ENCODE peak calls at places on chromosomes 16 and 17, in seven cellular contexts. Q is fibroblast of lung, F is heart right ventricle, H is psoas muscle, A is AG04450, R is stomach, W is lower leg skin. J is an unnamed sample.

GRCh38 chr17:41617698-41618097 is 5.1 kb upstream of the KRT16 start:
- DNase-seq in Q (no peak), F (no peak), H (no peak), A (no peak), R (no peak), W (no peak), J (no peak)

GRCh38 chr16:7339700-7340099 is 7.1 kb downstream of the RBFOX1 start:
- DNase-seq in Q (no peak), F (no peak), H (no peak), A (no peak), R (no peak), W (no peak), J (no peak)

GRCh38 chr16:73560497-73560896 is 512.6 kb upstream of the ZFHX3 start:
- DNase-seq in Q (no peak), F (no peak), H (no peak), A (no peak), R (no peak), W (no peak), J (no peak)

GRCh38 chr16:11614587-11615175 is 28.0 kb upstream of the LITAF start:
- DNase-seq in Q (no peak), F (no peak), H (no peak), A (no peak), R (no peak), W (no peak), J (no peak)

GRCh38 chr16:5979905-5980550 is 882.4 kb upstream of the EEF2KMT start:
- DNase-seq in Q (no peak), F (no peak), H (no peak), A (no peak), R (no peak), W (no peak), J (no peak)

GRCh38 chr16:52997922-52998321 is 54.8 kb downstream of the CHD9NB start:
- DNase-seq in Q (no peak), F (no peak), H (no peak), A (no peak), R (no peak), W (no peak), J (no peak)

GRCh38 chr16:50688867-50689266 is 4.5 kb upstream of the NOD2 start:
- DNase-seq in Q (no peak), F (no peak), H (no peak), A (no peak), R (no peak), W (no peak), J (no peak)

GRCh38 chr16:25040543-25040942 is 25.4 kb upstream of the ARHGAP17 start:
- DNase-seq in Q (no peak), F (no peak), H (no peak), A (no peak), R (no peak), W (no peak), J (no peak)

GRCh38 chr17:50200447-50201225 is 795 bp downstream of the COL1A1 start:
- DNase-seq in Q (peak), F (peak), H (peak), A (no peak), R (peak), W (peak), J (peak)

GRCh38 chr16:70715860-70716357 is 30.1 kb upstream of the MTSS2 start:
- DNase-seq in Q (peak), F (no peak), H (no peak), A (no peak), R (no peak), W (no peak), J (no peak)

GRCh38 chr17:20993863-20994778 is 48.7 kb downstream of the USP22 start:
- DNase-seq in Q (no peak), F (no peak), H (peak), A (no peak), R (peak), W (no peak), J (no peak)

GRCh38 chr16:29820271-29820701 is at the start of gene MVP:
- DNase-seq in Q (peak), F (peak), H (peak), A (no peak), R (peak), W (no peak), J (no peak)

GRCh38 chr16:4052801-4053662 is 63.2 kb downstream of the ADCY9 start:
- DNase-seq in Q (peak), F (peak), H (peak), A (no peak), R (no peak), W (peak), J (no peak)

GRCh38 chr17:348012-348411 is 4.6 kb downstream of the RPH3AL start:
- DNase-seq in Q (no peak), F (no peak), H (no peak), A (no peak), R (no peak), W (no peak), J (no peak)

GRCh38 chr16:31810863-31811262 is 62.7 kb upstream of the ZNF267 start:
- DNase-seq in Q (no peak), F (no peak), H (no peak), A (no peak), R (no peak), W (no peak), J (no peak)

DNA sequence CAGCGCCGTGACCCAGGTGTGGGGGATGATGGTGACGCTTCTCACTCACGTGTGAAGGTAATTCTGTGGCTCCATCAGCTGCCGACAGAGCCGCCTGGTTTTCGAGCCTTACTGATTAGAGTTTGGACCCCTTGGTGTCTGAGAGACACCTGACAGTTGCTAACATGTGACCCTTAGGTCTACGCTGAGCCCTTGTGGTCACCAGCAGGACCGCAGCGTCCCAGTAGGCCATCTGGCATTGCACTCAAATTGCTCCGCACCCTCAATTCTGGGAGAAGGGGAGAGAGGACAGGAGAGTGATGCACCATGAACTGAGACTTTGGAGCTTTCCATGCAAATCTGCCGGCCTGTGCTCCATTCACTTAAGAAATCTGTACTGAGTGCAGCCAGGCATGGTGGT is 2.5 kb downstream of the FLYWCH1 start:
- DNase-seq in Q (no peak), F (no peak), H (no peak), A (no peak), R (no peak), W (no peak), J (no peak)
- TF ChIP-seq CTCF in Q (no peak), F (no peak), H (no peak), A (no peak), R (no peak), W (no peak), J (no peak)

GRCh38 chr17:6558276-6558675 is 1.9 kb upstream of the PITPNM3 start:
- DNase-seq in Q (no peak), F (no peak), H (no peak), A (no peak), R (peak), W (no peak), J (peak)

GRCh38 chr17:6557040-6557438 is 684 bp upstream of the PITPNM3 start:
- DNase-seq in Q (no peak), F (no peak), H (no peak), A (no peak), R (no peak), W (no peak), J (no peak)

GRCh38 chr17:6555331-6556120 is 829 bp downstream of the PITPNM3 start:
- DNase-seq in Q (no peak), F (no peak), H (no peak), A (no peak), R (peak), W (no peak), J (no peak)

GRCh38 chr17:6554871-6555330 is 1.5 kb downstream of the PITPNM3 start:
- DNase-seq in Q (no peak), F (no peak), H (no peak), A (no peak), R (peak), W (no peak), J (no peak)

DNA sequence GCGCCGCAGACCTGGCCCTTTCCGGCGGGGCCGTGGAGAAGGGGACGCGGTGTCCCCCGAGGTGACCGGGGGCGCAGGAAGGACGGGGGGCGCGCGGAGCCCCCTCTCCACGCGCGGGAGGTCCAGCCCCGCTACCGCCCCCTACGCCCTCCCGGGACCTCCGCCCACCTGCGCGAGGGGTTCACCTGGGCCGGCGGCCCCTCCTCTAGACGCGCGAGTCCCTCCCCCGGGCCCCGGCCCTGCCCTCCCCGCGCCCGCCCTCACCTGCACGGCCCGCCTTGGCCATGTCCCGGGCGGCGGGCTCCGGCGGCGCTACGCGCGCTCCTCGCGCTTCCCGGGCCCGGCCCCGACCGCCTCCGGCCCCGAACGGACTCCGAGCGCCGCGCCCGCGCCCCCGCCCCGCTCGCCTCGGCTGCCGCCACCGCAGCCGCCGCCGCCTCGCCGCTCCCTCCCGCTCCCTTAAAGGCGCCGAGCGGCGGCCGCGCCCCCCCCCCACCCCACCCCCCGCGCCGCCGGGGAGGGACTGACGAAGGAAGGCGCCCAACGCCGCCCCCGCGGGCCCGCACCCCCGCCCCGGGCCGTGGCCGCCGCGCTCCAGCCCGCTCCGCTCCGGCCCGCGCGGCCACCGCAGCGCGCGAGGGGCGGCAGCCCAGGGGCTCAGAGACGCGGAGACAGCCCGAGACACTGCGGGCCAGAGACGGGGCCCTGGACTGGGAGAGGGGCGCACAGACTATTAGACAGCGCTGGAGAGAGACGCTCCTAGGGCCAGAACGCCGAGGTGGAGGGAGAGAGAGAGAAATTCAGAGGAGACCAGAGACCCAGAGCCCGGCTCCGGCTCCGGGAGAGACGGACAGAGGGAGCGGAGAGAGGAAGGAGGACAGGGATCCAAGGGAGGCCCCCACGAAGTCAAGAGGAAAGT is at the start of gene PITPNM3:
- DNase-seq in Q (no peak), F (no peak), H (no peak), A (no peak), R (peak), W (no peak), J (no peak)
- TF ChIP-seq CTCF in Q (no peak), F (no peak), H (no peak), A (no peak), R (no peak), W (no peak), J (no peak)

GRCh38 chr17:32876414-32877163 is at the start of gene MYO1D:
- DNase-seq in Q (no peak), F (peak), H (peak), A (no peak), R (peak), W (peak), J (no peak)
- TF ChIP-seq CTCF in Q (no peak), F (peak), H (no peak), A (no peak), R (no peak), W (no peak), J (peak)

DNA sequence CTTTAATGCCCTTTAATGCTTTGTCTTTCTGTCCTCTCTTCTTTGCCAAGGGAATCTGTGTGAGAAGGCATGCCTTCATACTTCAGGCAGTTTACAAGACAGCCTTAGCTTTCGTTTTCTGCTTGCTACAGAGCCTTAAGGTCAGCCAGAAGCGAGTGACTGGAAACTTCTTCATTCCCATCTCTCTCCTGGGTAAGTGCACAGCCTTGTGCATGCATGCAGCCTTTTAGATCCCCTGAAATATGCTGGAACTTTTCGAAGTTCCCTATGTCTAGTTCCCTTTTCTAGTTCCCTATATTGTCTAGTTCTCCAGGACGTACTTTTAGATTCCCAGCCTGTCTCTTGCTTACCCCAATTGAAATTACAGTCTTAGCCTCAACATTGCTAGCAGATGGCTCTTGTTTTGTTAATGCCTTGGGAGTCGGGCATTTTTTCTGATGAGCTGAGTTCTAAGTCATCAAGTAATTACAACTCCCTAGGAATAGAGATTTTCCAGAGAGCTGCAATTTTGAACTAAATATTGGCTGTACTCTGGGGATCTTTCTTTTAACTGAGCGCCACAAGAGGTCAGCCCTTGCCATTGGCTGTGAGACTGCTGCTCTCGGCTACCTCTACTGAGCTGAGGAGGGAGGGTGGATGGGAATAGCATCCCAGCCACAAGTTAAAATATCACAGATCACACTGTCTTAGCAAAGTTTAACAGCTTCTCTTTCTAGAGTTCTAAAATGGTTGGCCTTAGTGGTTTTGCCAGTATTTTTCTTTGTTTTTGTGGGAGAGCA is 22.7 kb upstream of the PPM1D start:
- DNase-seq in Q (peak), F (no peak), H (no peak), A (no peak), R (no peak), W (no peak), J (no peak)
- TF ChIP-seq CTCF in Q (peak), F (peak), H (peak), A (peak), R (no peak), W (no peak), J (peak)

GRCh38 chr17:27293898-27294688 is at the start of gene WSB1:
- DNase-seq in Q (peak), F (peak), H (peak), A (peak), R (peak), W (peak), J (peak)
- TF ChIP-seq CTCF in Q (no peak), F (no peak), H (no peak), A (no peak), R (no peak), W (no peak), J (peak)

GRCh38 chr17:43363926-43364285 is 34.9 kb upstream of the ARL4D start:
- DNase-seq in Q (no peak), F (no peak), H (no peak), A (no peak), R (no peak), W (no peak), J (no peak)

GRCh38 chr17:43363181-43363925 is 35.4 kb upstream of the ARL4D start:
- DNase-seq in Q (no peak), F (no peak), H (no peak), A (no peak), R (no peak), W (no peak), J (no peak)

GRCh38 chr17:43367588-43368242 is 31.1 kb upstream of the ARL4D start:
- DNase-seq in Q (peak), F (no peak), H (no peak), A (peak), R (no peak), W (no peak), J (no peak)

GRCh38 chr17:43366809-43367587 is 31.8 kb upstream of the ARL4D start:
- DNase-seq in Q (no peak), F (no peak), H (peak), A (no peak), R (no peak), W (no peak), J (no peak)

DNA sequence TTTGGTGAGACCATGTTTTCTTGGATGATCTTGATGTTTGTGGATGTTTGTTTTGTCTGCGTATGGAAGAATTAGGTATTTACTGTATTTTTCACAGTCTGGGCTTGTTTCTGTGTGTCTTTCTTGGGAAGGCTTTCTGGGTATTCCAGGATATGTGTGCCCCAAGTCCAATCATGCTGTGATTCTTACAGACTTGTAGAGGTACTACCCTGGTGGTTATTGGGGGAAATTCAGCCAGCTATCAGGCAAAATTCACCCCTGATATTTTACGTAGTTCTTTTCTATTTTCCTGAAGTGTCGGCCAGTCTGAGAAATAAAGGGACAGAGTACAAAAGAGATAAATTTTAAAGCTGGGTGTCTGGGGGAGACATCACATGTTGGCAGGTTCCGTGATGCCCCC is 33.4 kb upstream of the ARL4D start:
- DNase-seq in Q (no peak), F (no peak), H (no peak), A (no peak), R (no peak), W (no peak), J (no peak)
- TF ChIP-seq CTCF in Q (no peak), F (no peak), H (no peak), A (peak), R (no peak), W (no peak), J (peak)

GRCh38 chr16:56011808-56012478 is 136.8 kb upstream of the CES5A start:
- DNase-seq in Q (no peak), F (no peak), H (no peak), A (no peak), R (no peak), W (no peak), J (no peak)

DNA sequence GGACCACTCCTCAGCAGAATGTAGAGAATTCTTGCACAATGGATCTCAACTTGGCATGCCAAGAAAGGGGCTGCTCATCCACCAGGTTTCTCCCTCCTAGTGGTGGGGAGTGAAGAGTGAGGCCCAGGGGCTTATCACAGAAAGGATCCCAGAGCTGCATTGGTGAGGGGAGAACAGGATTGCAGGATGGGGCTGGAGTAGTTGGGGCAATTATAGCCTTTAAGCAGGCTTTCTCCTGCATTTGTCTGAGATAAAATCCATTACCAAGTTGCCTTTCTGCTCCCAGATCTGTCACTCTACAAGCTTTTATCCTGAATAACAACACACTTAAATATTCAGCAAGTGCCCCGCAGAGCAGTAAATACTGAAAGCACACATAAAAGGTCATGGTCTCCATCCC is 130.8 kb upstream of the CES5A start:
- DNase-seq in Q (no peak), F (no peak), H (no peak), A (no peak), R (no peak), W (no peak), J (no peak)
- TF ChIP-seq CTCF in Q (no peak), F (no peak), H (no peak), A (no peak), R (no peak), W (no peak), J (no peak)

DNA sequence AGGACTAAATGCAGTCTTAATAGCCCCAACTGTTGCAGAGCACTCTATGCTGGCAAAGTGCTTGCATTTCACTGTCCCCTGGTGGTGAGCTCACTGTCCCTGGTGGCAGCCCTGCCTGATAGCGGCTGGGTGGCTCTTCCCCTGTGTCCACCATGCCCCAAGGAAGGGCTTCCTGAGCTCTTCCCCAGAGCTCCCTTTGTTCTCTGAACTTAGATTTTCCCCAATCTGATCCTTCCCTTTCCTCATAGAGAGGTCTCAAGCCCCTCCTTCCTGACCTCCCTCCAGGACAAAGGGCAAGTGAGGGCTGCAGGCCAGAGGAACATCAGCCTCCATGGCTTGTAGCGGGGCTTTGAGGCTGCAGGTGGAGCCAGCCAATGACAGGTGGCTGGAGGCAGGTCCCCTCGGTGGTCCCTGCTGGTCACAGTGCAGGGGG is 17.0 kb downstream of the BEAN1 start:
- DNase-seq in Q (no peak), F (no peak), H (no peak), A (no peak), R (no peak), W (no peak), J (no peak)
- TF ChIP-seq CTCF in Q (no peak), F (peak), H (no peak), A (peak), R (no peak), W (no peak), J (peak)

J was measured in chondrocyte.